ENCODE peak calls at places on chromosomes 16 and 17, in eight cellular contexts. Y is mammary epithelial cell; A is Caco-2; R is prostate gland; Q is AG04450; U is CD8-positive, alpha-beta T cell; E is GM13976; C is fibroblast of pulmonary artery. W is an unnamed sample.

GRCh38 chr17:58338454-58338841 is 9.9 kb upstream of the TSPOAP1 start:
- DNase-seq in Y (no peak), A (no peak), R (no peak), Q (no peak), U (no peak), E (no peak), C (no peak), W (no peak)

GRCh38 chr17:50129303-50129945 is 536 bp downstream of the SAMD14 start:
- DNase-seq in Y (no peak), A (peak), R (no peak), Q (no peak), U (peak), E (peak), C (peak), W (no peak)

GRCh38 chr16:14286381-14287230 is 215.5 kb downstream of the MRTFB start:
- DNase-seq in Y (no peak), A (no peak), R (no peak), Q (no peak), U (peak), E (peak), C (peak), W (no peak)

GRCh38 chr17:55710829-55711496 is 11.7 kb downstream of the TMEM100 start:
- DNase-seq in Y (no peak), A (no peak), R (no peak), Q (no peak), U (no peak), E (no peak), C (no peak), W (no peak)

GRCh38 chr16:12791340-12791739 is 12.3 kb downstream of the CPPED1 start:
- DNase-seq in Y (no peak), A (no peak), R (no peak), Q (no peak), U (no peak), E (no peak), C (no peak), W (no peak)

GRCh38 chr16:82263456-82264159 is 93.6 kb upstream of the MPHOSPH6 start:
- DNase-seq in Y (peak), A (peak), R (peak), Q (peak), U (peak), E (peak), C (peak), W (peak)

GRCh38 chr17:72360386-72360940 is 239.6 kb downstream of the SOX9 start:
- DNase-seq in Y (no peak), A (no peak), R (no peak), Q (no peak), U (no peak), E (no peak), C (no peak), W (no peak)

GRCh38 chr17:40362696-40363479 is 1.6 kb downstream of the GJD3 start:
- DNase-seq in Y (peak), A (peak), R (no peak), Q (no peak), U (peak), E (peak), C (peak), W (peak)

GRCh38 chr17:56756536-56756935 is 77.2 kb downstream of the C17orf67 start:
- DNase-seq in Y (peak), A (no peak), R (no peak), Q (peak), U (no peak), E (no peak), C (peak), W (no peak)

GRCh38 chr17:1180958-1181768 is 1.4 kb upstream of the ABR start:
- DNase-seq in Y (no peak), A (no peak), R (no peak), Q (no peak), U (no peak), E (peak), C (no peak), W (no peak)

GRCh38 chr16:3459401-3460090 is 16.1 kb downstream of the NAA60 start:
- DNase-seq in Y (no peak), A (peak), R (no peak), Q (no peak), U (peak), E (no peak), C (no peak), W (peak)

GRCh38 chr16:30761427-30761927 is 385 bp downstream of the CFAP119 start:
- DNase-seq in Y (peak), A (peak), R (no peak), Q (no peak), U (peak), E (peak), C (no peak), W (no peak)

GRCh38 chr16:18800674-18801196 is 614 bp downstream of the ARL6IP1 start:
- DNase-seq in Y (no peak), A (peak), R (no peak), Q (no peak), U (no peak), E (no peak), C (peak), W (no peak)

GRCh38 chr17:77036136-77036840 is 104.5 kb upstream of the SEC14L1 start:
- DNase-seq in Y (no peak), A (no peak), R (no peak), Q (no peak), U (no peak), E (no peak), C (no peak), W (no peak)

GRCh38 chr17:57480438-57481196 is 224.3 kb downstream of the MSI2 start:
- DNase-seq in Y (peak), A (no peak), R (peak), Q (no peak), U (no peak), E (no peak), C (peak), W (no peak)

GRCh38 chr17:54405826-54406225 is 494.8 kb upstream of the TOM1L1 start:
- DNase-seq in Y (peak), A (no peak), R (no peak), Q (no peak), U (no peak), E (no peak), C (no peak), W (no peak)

GRCh38 chr17:54408741-54409140 is 491.9 kb upstream of the TOM1L1 start:
- DNase-seq in Y (peak), A (no peak), R (no peak), Q (no peak), U (no peak), E (no peak), C (no peak), W (no peak)

DNA sequence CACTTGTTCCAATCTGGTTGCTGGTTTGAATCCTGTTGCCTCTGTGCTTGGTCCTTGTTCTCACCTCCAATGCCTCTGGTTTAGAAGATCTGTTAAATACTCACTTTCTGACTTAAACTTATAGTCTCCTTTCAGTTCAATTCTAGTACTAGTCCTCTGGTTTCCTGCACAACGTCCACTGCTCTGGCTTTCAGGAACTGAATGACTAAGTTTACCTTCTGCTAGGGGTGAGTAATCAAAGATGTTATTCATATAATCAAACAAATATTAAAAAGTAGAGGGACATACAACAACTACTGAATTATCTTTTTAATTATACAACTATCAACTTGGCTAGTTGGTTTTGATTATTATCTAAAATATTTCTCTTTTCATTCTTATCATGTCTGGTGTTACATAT is 496.4 kb upstream of the TOM1L1 start:
- DNase-seq in Y (peak), A (no peak), R (no peak), Q (no peak), U (no peak), E (no peak), C (no peak), W (no peak)
- TF ChIP-seq CTCF in Y (no peak), A (no peak), R (no peak), Q (no peak), U (no peak), E (no peak), C (no peak), W (no peak)

GRCh38 chr17:81693491-81694360 is 9.4 kb upstream of the MRPL12 start:
- DNase-seq in Y (no peak), A (peak), R (no peak), Q (no peak), U (no peak), E (no peak), C (no peak), W (no peak)
- TF ChIP-seq CTCF in Y (peak), A (no peak), R (no peak), Q (no peak), U (no peak), E (no peak), C (no peak), W (peak)

GRCh38 chr17:29589524-29590260 is at the start of gene GIT1:
- DNase-seq in Y (peak), A (peak), R (peak), Q (no peak), U (peak), E (peak), C (peak), W (no peak)
- TF ChIP-seq CTCF in Y (no peak), A (no peak), R (no peak), Q (no peak), U (no peak), E (peak), C (no peak), W (no peak)

GRCh38 chr16:69197573-69197972 is 10.6 kb downstream of the SNTB2 start:
- DNase-seq in Y (no peak), A (no peak), R (no peak), Q (no peak), U (no peak), E (no peak), C (no peak), W (no peak)
- TF ChIP-seq CTCF in Y (no peak), A (no peak), R (no peak), Q (no peak), U (no peak), E (no peak), C (no peak), W (no peak)

DNA sequence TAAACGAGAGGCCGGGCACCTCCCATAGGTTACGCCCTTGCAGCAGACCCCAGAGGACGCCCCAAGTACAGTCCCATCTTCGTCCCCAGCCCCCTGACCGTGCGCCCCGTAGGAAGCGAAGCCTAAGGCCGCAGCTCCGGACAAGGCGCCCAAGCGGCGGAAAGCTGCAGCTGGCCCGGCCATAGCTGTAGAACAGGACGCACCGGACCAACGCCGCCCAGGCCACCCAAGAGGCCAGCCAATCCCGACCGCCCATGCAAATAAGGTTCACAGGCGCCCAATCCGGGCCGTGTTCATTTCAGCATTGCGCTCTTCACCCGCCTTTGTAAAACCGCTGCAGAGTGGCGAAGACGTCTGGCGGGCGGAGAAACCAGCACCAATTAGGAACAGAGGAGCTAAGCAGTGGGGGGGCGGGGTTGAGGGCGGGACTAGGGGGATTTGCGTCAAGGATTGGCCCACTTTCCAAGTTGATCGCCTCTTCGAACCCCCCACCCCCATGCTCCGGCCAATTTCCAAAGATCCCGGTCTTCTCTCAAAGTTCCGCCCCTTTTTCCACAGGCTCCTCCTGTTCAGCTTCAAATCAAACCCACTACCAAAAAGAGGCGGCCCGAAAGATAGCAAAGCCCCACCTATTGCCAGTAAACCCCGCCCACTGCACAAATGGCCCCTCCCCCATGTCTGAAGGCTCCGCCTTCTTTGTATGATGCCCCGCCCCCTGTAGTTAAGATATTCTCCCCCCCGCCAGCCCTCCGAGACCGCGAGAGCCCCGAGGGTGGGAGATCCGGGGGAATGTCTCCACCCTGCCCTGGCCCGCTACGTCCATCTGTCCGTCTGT is at the start of gene TMEM256:
- DNase-seq in Y (peak), A (peak), R (peak), Q (peak), U (peak), E (peak), C (peak), W (peak)
- TF ChIP-seq CTCF in Y (no peak), A (no peak), R (no peak), Q (peak), U (no peak), E (no peak), C (no peak), W (no peak)